ENCODE peak calls at places on chromosome 16, in four cellular contexts. Q is GM13976; S is CD4-positive, alpha-beta T cell; W is WTC11. N is an unnamed sample.

GRCh38 chr16:81627024-81627423 is 152.1 kb upstream of the PLCG2 start:
- DNase-seq in Q (no peak), S (no peak), W (no peak), N (no peak)

GRCh38 chr16:66740010-66740409 is 11.4 kb downstream of the DYNC1LI2 start:
- DNase-seq in Q (peak; percentile 62), S (no peak), W (peak; percentile 40), N (no peak)

GRCh38 chr16:80915079-80915450 is 91.6 kb downstream of the CMC2 start:
- DNase-seq in Q (no peak), S (no peak), W (no peak), N (no peak)

GRCh38 chr16:85989376-85989775 is 90.4 kb downstream of the IRF8 start:
- DNase-seq in Q (no peak), S (no peak), W (no peak), N (no peak)

GRCh38 chr16:46853713-46854443 is 22.9 kb upstream of the C16orf87 start:
- DNase-seq in Q (peak; percentile 77), S (peak; percentile 42), W (peak; percentile 90), N (no peak)

GRCh38 chr16:85825326-85825725 is 25.8 kb downstream of the COX4I1 start:
- DNase-seq in Q (no peak), S (no peak), W (peak; percentile 42), N (no peak)

GRCh38 chr16:22077700-22078313 is 14.5 kb upstream of the VWA3A start:
- DNase-seq in Q (peak; percentile 65), S (peak; percentile 63), W (peak; percentile 74), N (peak; percentile 37)

GRCh38 chr16:30758988-30759461 is 2.8 kb downstream of the CFAP119 start:
- DNase-seq in Q (no peak), S (no peak), W (no peak), N (no peak)

GRCh38 chr16:82730901-82731300 is 104.1 kb downstream of the CDH13 start:
- DNase-seq in Q (no peak), S (no peak), W (no peak), N (no peak)

GRCh38 chr16:5257462-5257861 is 159.9 kb upstream of the EEF2KMT start:
- DNase-seq in Q (no peak), S (no peak), W (no peak), N (no peak)

GRCh38 chr16:71746442-71747046 is 22.0 kb upstream of the PHLPP2 start:
- DNase-seq in Q (peak; percentile 65), S (no peak), W (no peak), N (peak; percentile 22)

GRCh38 chr16:62035115-62036092 is 834 bp downstream of the CDH8 start:
- DNase-seq in Q (peak; percentile 8), S (no peak), W (peak; percentile 73), N (no peak)

GRCh38 chr16:1920727-1921155 is 2.5 kb upstream of the HS3ST6 start:
- DNase-seq in Q (no peak), S (no peak), W (peak; percentile 83), N (no peak)

GRCh38 chr16:50316848-50317630 is 50.7 kb downstream of the ADCY7 start:
- DNase-seq in Q (no peak), S (no peak), W (no peak), N (no peak)
- TF ChIP-seq CTCF in Q (no peak), S (no peak), W (no peak), N (no peak)

GRCh38 chr16:68445458-68445857 is 2.9 kb downstream of the SMPD3 start:
- DNase-seq in Q (peak; percentile 68), S (no peak), W (peak; percentile 82), N (peak; percentile 49)
- TF ChIP-seq CTCF in Q (peak; percentile 57), S (no peak), W (peak; percentile 63), N (peak; percentile 81)

GRCh38 chr16:26957283-26957859 is 109.4 kb upstream of the C16orf82 start:
- DNase-seq in Q (no peak), S (no peak), W (no peak), N (no peak)
- TF ChIP-seq CTCF in Q (no peak), S (no peak), W (no peak), N (no peak)

DNA sequence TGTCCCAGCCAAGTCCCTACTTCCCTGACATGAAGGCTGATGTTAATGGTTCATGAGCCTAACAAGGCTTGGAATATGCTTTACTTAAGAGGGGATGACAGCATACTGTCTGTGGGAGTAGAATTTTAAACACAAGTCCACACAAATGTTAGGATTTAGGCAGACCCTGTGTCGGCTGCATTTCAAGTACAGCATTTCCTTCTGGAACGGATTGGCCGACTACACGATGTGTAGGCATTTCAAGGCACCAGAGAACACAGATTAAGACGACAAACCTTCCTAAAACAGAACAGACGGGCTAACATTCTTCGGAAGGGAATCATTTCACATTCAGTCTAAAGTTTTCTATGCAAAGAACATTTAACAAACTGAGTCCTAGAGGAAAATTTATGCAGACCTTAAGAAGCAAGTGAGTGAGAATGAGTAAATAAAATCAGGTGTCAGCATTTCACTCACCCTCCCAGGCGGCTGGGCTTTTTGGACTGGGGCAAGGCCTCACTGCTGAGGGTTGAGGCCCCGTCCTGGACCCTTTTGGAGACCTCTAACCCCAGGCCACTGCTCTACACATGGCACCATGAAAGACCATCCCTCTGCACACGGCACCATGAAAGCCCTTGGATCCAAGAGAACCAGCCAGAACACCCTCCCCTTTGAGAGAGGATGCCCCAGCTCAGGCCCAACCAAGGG is 67.5 kb downstream of the SMPD3 start:
- DNase-seq in Q (no peak), S (no peak), W (no peak), N (no peak)
- TF ChIP-seq CTCF in Q (no peak), S (no peak), W (no peak), N (no peak)

GRCh38 chr16:87652799-87653198 is 50.5 kb downstream of the JPH3 start:
- DNase-seq in Q (no peak), S (no peak), W (no peak), N (no peak)

GRCh38 chr16:87652386-87652785 is 50.1 kb downstream of the JPH3 start:
- DNase-seq in Q (no peak), S (no peak), W (no peak), N (no peak)

GRCh38 chr16:87654826-87655225 is 52.5 kb downstream of the JPH3 start:
- DNase-seq in Q (no peak), S (no peak), W (no peak), N (no peak)

GRCh38 chr16:87648698-87649487 is 46.6 kb downstream of the JPH3 start:
- DNase-seq in Q (no peak), S (no peak), W (no peak), N (no peak)

DNA sequence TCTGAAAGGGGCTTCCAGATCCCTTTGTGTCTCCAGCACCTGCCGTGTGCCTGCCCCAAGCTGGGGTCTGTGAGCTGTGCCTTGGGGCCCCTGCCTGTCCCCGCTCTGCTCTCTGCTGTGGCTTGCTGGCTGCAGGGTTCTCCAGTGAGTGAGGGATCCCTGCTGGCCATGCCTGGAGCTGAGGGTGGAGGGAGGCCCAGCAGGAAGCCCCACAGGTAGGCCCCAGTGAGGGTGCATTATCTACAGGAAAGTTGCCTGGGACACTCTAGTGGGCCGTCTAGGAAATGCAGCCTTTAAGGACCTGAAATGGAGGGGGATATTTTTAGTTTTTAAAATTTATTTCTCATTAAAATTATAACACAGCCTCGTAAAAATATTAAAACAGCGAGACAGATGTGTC is 50.9 kb downstream of the JPH3 start:
- DNase-seq in Q (peak; percentile 66), S (no peak), W (no peak), N (no peak)
- TF ChIP-seq CTCF in Q (no peak), S (no peak), W (peak; percentile 46), N (peak; percentile 47)

GRCh38 chr16:27890006-27890405 is 173.5 kb downstream of the GSG1L start:
- DNase-seq in Q (no peak), S (no peak), W (no peak), N (no peak)

GRCh38 chr16:27894441-27894840 is 169.1 kb downstream of the GSG1L start:
- DNase-seq in Q (no peak), S (no peak), W (no peak), N (no peak)

GRCh38 chr16:27890866-27891265 is 172.6 kb downstream of the GSG1L start:
- DNase-seq in Q (no peak), S (no peak), W (no peak), N (no peak)

DNA sequence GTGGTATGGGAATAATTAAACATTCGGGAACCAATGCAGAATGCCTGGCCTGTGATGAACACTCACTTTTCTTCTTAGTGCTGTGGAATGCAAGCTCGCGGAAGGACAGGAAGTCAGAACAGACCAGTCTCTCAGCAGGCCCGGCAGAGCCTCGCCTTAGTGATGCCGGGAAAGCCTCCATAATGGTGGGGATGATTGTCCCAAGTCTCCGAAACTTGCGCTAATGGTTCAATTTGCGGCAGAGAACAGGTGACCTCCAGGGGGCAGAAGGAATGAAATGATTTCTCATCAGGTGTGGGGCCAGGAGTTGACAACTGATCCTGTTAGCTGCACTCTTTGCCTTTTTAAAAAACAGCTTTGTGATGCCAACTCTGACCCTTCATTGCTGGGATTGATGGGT is 170.6 kb downstream of the GSG1L start:
- DNase-seq in Q (no peak), S (no peak), W (peak; percentile 44), N (no peak)
- TF ChIP-seq CTCF in Q (no peak), S (no peak), W (peak; percentile 22), N (no peak)

GRCh38 chr16:69745959-69746358 is 8.8 kb downstream of the NOB1 start:
- DNase-seq in Q (no peak), S (no peak), W (no peak), N (no peak)

GRCh38 chr16:69745232-69745612 is 9.5 kb downstream of the NOB1 start:
- DNase-seq in Q (no peak), S (no peak), W (no peak), N (no peak)

GRCh38 chr16:69748694-69749345 is 5.9 kb downstream of the NOB1 start:
- DNase-seq in Q (no peak), S (no peak), W (no peak), N (no peak)

GRCh38 chr16:69744363-69745231 is 10.1 kb downstream of the NOB1 start:
- DNase-seq in Q (no peak), S (no peak), W (no peak), N (no peak)

DNA sequence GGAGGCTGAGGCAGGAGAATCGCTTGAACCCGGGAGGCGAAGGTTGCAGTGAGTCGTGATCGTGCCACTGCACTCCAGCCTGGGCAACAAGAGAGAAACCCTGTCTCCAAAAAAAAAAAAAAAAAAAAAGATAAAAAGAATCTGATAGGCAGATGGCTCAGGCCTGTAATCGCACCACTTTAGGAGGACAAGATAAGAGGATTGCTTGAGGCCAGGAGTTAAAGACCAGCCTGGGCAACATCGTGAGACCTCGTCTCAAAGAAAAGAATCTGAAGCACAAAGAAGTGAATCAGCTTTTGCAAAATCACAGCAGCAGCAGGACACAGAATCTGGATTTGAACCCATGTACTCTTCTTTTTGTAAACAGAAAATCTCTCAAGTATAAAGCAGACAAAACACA is 7.6 kb downstream of the NOB1 start:
- DNase-seq in Q (no peak), S (no peak), W (no peak), N (no peak)
- TF ChIP-seq CTCF in Q (no peak), S (no peak), W (no peak), N (no peak)

DNA sequence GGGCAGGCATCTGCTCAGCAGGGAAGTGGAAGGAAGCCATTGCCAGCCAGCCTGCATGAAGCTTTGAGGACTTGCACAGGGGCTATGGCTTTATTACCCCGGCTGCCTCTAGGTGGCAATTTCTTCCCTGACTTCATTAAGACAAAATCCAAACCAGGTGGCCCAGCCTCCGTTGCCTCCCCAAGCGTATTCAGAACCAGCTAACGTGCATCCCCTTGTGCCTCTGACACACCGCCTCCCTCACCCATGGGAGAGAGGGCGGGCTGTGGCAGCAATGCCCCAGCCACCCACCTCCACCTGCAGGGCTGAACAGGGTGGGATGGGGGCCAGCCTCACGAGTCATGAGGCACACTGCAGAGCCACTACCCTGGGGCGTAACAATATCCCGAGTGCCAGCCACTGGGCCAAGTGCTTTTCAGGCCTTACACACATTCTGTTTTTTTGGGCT is 6.8 kb downstream of the KIFC3 start:
- DNase-seq in Q (peak; percentile 80), S (no peak), W (peak; percentile 74), N (no peak)
- TF ChIP-seq CTCF in Q (peak; percentile 36), S (no peak), W (peak; percentile 21), N (peak; percentile 63)

N was measured in GM12864.